ENCODE peak calls at places on chromosomes 5 and 9, in ten cellular contexts. One of them, this sample, is unnamed.

GRCh38 chr9:124220551-124221451 is 36.9 kb upstream of the NEK6 start:
- DNase-seq in fibroblast of mammary gland: peak
- DNase-seq in transverse colon: peak
- DNase-seq in lung: no peak
- DNase-seq in tibial nerve: no peak
- DNase-seq in ovary: no peak
- DNase-seq in RWPE2: no peak
- DNase-seq in heart right ventricle: peak
- DNase-seq in AG04449: no peak
- DNase-seq in PC-9: peak
- DNase-seq in this sample: peak

GRCh38 chr5:96651948-96652753 is 10.0 kb upstream of the CAST start:
- DNase-seq in fibroblast of mammary gland: no peak
- DNase-seq in transverse colon: no peak
- DNase-seq in lung: no peak
- DNase-seq in tibial nerve: no peak
- DNase-seq in ovary: no peak
- DNase-seq in RWPE2: no peak
- DNase-seq in heart right ventricle: no peak
- DNase-seq in AG04449: no peak
- DNase-seq in PC-9: peak
- DNase-seq in this sample: peak

GRCh38 chr5:32089146-32090000 is 84.7 kb downstream of the GOLPH3 start:
- DNase-seq in fibroblast of mammary gland: no peak
- DNase-seq in transverse colon: no peak
- DNase-seq in lung: no peak
- DNase-seq in tibial nerve: no peak
- DNase-seq in ovary: no peak
- DNase-seq in RWPE2: no peak
- DNase-seq in heart right ventricle: no peak
- DNase-seq in AG04449: no peak
- DNase-seq in PC-9: no peak
- DNase-seq in this sample: no peak

GRCh38 chr5:67181648-67182218 is 14.9 kb downstream of the CD180 start:
- DNase-seq in fibroblast of mammary gland: no peak
- DNase-seq in transverse colon: no peak
- DNase-seq in lung: no peak
- DNase-seq in tibial nerve: no peak
- DNase-seq in ovary: no peak
- DNase-seq in RWPE2: no peak
- DNase-seq in heart right ventricle: no peak
- DNase-seq in AG04449: no peak
- DNase-seq in PC-9: no peak
- DNase-seq in this sample: no peak

GRCh38 chr9:97848582-97849237 is 4.3 kb upstream of the FOXE1 start:
- DNase-seq in fibroblast of mammary gland: no peak
- DNase-seq in transverse colon: no peak
- DNase-seq in lung: peak
- DNase-seq in tibial nerve: no peak
- DNase-seq in ovary: no peak
- DNase-seq in RWPE2: no peak
- DNase-seq in heart right ventricle: no peak
- DNase-seq in AG04449: no peak
- DNase-seq in PC-9: no peak
- DNase-seq in this sample: no peak

GRCh38 chr9:94912700-94913249 is 186.3 kb downstream of the AOPEP start:
- DNase-seq in fibroblast of mammary gland: peak
- DNase-seq in transverse colon: no peak
- DNase-seq in lung: peak
- DNase-seq in tibial nerve: no peak
- DNase-seq in ovary: no peak
- DNase-seq in RWPE2: no peak
- DNase-seq in heart right ventricle: peak
- DNase-seq in AG04449: no peak
- DNase-seq in PC-9: peak
- DNase-seq in this sample: peak

GRCh38 chr9:38343037-38343436 is 49.5 kb upstream of the ALDH1B1 start:
- DNase-seq in fibroblast of mammary gland: no peak
- DNase-seq in transverse colon: no peak
- DNase-seq in lung: no peak
- DNase-seq in tibial nerve: no peak
- DNase-seq in ovary: no peak
- DNase-seq in RWPE2: no peak
- DNase-seq in heart right ventricle: no peak
- DNase-seq in AG04449: no peak
- DNase-seq in PC-9: no peak
- DNase-seq in this sample: no peak

GRCh38 chr5:172361566-172362238 is 78.1 kb upstream of the UBTD2 start:
- DNase-seq in fibroblast of mammary gland: peak
- DNase-seq in transverse colon: no peak
- DNase-seq in lung: no peak
- DNase-seq in tibial nerve: peak
- DNase-seq in ovary: no peak
- DNase-seq in RWPE2: peak
- DNase-seq in heart right ventricle: no peak
- DNase-seq in AG04449: peak
- DNase-seq in PC-9: peak
- DNase-seq in this sample: peak

GRCh38 chr9:103991001-103991400 is 103.1 kb upstream of the SMC2 start:
- DNase-seq in fibroblast of mammary gland: no peak
- DNase-seq in transverse colon: no peak
- DNase-seq in lung: no peak
- DNase-seq in tibial nerve: no peak
- DNase-seq in ovary: no peak
- DNase-seq in RWPE2: no peak
- DNase-seq in heart right ventricle: no peak
- DNase-seq in AG04449: no peak
- DNase-seq in PC-9: no peak
- DNase-seq in this sample: no peak

GRCh38 chr5:96537386-96537785 is 104.3 kb upstream of the PCSK1 start:
- DNase-seq in fibroblast of mammary gland: peak
- DNase-seq in transverse colon: no peak
- DNase-seq in lung: no peak
- DNase-seq in tibial nerve: no peak
- DNase-seq in ovary: no peak
- DNase-seq in RWPE2: no peak
- DNase-seq in heart right ventricle: no peak
- DNase-seq in AG04449: peak
- DNase-seq in PC-9: no peak
- DNase-seq in this sample: peak

GRCh38 chr5:39072915-39073758 is 1.1 kb downstream of the RICTOR start:
- DNase-seq in fibroblast of mammary gland: peak
- DNase-seq in transverse colon: peak
- DNase-seq in lung: peak
- DNase-seq in tibial nerve: no peak
- DNase-seq in ovary: no peak
- DNase-seq in RWPE2: peak
- DNase-seq in heart right ventricle: peak
- DNase-seq in AG04449: no peak
- DNase-seq in PC-9: peak
- DNase-seq in this sample: peak

GRCh38 chr9:91138760-91139159 is 223.0 kb downstream of the AUH start:
- DNase-seq in fibroblast of mammary gland: peak
- DNase-seq in transverse colon: no peak
- DNase-seq in lung: no peak
- DNase-seq in tibial nerve: no peak
- DNase-seq in ovary: no peak
- DNase-seq in RWPE2: no peak
- DNase-seq in heart right ventricle: no peak
- DNase-seq in AG04449: no peak
- DNase-seq in PC-9: no peak
- DNase-seq in this sample: no peak

DNA sequence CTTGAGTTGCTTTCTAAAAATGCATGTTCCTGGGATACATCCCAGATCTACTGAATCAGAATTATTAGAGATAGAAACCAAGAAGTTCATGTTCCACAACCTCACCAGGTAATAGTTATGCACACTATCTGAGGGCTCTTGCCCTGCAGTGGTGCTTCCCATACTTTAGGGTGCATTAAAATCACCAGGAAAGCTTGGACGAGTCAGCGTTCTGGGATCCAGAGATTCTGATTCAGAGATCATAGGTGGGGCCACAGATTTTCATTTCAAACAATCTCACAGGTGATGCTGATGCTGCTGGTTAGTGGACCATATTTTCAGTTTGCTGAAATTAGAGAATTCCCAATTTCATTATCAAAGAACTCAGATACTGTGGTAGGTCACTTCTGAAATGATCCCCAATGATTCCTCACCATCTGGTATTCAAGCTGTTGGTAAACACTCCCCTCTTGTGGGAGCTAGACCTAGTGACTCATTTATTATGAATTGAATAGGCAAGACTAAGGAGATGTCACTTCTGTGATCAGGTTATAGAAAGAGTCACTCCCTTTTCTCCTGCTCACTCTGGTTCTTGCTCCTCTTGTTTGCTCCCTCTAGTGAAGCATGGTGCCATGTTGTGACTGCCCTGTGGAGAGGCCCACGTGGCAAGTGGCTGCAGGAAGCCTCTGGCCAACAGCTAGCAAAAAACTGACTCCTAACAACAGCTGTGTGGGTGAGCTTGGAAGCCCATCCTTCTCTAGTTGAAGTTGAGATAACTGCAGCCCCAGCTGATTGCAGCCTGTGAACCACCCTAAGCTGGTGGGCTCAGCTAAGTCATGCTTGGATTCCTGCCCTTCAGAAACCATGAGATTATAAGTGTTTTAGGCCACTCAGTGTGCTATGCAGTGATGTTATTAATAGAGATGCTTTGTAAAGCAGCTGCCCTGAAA is 59.8 kb downstream of the SH3TC2 start:
- DNase-seq in fibroblast of mammary gland: peak
- DNase-seq in transverse colon: no peak
- DNase-seq in lung: no peak
- DNase-seq in tibial nerve: no peak
- DNase-seq in ovary: no peak
- DNase-seq in RWPE2: no peak
- DNase-seq in heart right ventricle: no peak
- DNase-seq in AG04449: no peak
- DNase-seq in PC-9: peak
- DNase-seq in this sample: peak
- TF ChIP-seq CTCF in fibroblast of mammary gland: peak
- TF ChIP-seq CTCF in transverse colon: no peak
- TF ChIP-seq CTCF in lung: no peak
- TF ChIP-seq CTCF in tibial nerve: no peak
- TF ChIP-seq CTCF in ovary: no peak
- TF ChIP-seq CTCF in RWPE2: peak
- TF ChIP-seq CTCF in heart right ventricle: no peak
- TF ChIP-seq CTCF in AG04449: no peak
- TF ChIP-seq CTCF in PC-9: peak
- TF ChIP-seq CTCF in this sample: peak

GRCh38 chr5:177496111-177497010 is 1.0 kb downstream of the PDLIM7 start:
- DNase-seq in fibroblast of mammary gland: peak
- DNase-seq in transverse colon: peak
- DNase-seq in lung: peak
- DNase-seq in tibial nerve: peak
- DNase-seq in ovary: peak
- DNase-seq in RWPE2: peak
- DNase-seq in heart right ventricle: peak
- DNase-seq in AG04449: peak
- DNase-seq in PC-9: peak
- DNase-seq in this sample: peak
- H3K4me3 ChIP-seq in fibroblast of mammary gland: peak
- H3K4me3 ChIP-seq in transverse colon: peak
- H3K4me3 ChIP-seq in lung: peak
- H3K4me3 ChIP-seq in tibial nerve: peak
- H3K4me3 ChIP-seq in ovary: peak
- H3K4me3 ChIP-seq in RWPE2: peak
- H3K4me3 ChIP-seq in heart right ventricle: peak
- H3K4me3 ChIP-seq in AG04449: peak
- H3K4me3 ChIP-seq in PC-9: peak
- H3K4me3 ChIP-seq in this sample: peak

DNA sequence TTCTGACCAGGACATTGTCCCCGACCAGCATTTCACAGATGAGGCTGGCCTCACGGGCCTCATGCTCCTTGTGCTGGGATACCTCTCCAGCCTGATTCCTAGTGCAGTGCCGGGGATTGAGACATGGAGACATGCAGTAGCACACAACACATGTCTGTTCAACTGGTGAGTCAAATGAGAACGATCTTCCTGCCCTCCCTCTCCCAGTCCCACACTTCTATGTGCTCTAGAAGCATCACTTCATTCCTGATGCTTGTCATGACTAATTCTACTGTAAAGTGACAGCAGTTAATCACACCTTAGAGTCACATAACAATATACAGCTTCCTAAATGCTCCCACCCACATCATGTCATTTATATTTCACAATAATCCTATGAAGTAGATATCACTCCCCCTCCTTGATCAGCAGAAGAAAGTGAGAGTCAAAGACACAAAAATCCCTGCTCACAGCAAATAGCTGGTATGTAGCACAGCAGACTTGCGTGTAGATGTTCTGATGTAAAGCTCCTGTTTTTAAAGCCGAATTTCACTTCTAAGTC is 101.8 kb downstream of the CCDC192 start:
- DNase-seq in fibroblast of mammary gland: peak
- DNase-seq in transverse colon: no peak
- DNase-seq in lung: no peak
- DNase-seq in tibial nerve: no peak
- DNase-seq in ovary: no peak
- DNase-seq in RWPE2: no peak
- DNase-seq in heart right ventricle: no peak
- DNase-seq in AG04449: no peak
- DNase-seq in PC-9: no peak
- DNase-seq in this sample: no peak
- TF ChIP-seq CTCF in fibroblast of mammary gland: no peak
- TF ChIP-seq CTCF in transverse colon: no peak
- TF ChIP-seq CTCF in lung: no peak
- TF ChIP-seq CTCF in tibial nerve: no peak
- TF ChIP-seq CTCF in ovary: no peak
- TF ChIP-seq CTCF in RWPE2: no peak
- TF ChIP-seq CTCF in heart right ventricle: no peak
- TF ChIP-seq CTCF in AG04449: no peak
- TF ChIP-seq CTCF in PC-9: no peak
- TF ChIP-seq CTCF in this sample: no peak

GRCh38 chr9:128611600-128612394 is 44.9 kb downstream of the DYNC2I2 start:
- DNase-seq in fibroblast of mammary gland: no peak
- DNase-seq in transverse colon: no peak
- DNase-seq in lung: no peak
- DNase-seq in tibial nerve: no peak
- DNase-seq in ovary: no peak
- DNase-seq in RWPE2: no peak
- DNase-seq in heart right ventricle: no peak
- DNase-seq in AG04449: no peak
- DNase-seq in PC-9: no peak
- DNase-seq in this sample: no peak
- H3K4me3 ChIP-seq in fibroblast of mammary gland: no peak
- H3K4me3 ChIP-seq in transverse colon: no peak
- H3K4me3 ChIP-seq in lung: no peak
- H3K4me3 ChIP-seq in tibial nerve: no peak
- H3K4me3 ChIP-seq in ovary: no peak
- H3K4me3 ChIP-seq in RWPE2: no peak
- H3K4me3 ChIP-seq in heart right ventricle: no peak
- H3K4me3 ChIP-seq in AG04449: no peak
- H3K4me3 ChIP-seq in PC-9: no peak
- H3K4me3 ChIP-seq in this sample: no peak

GRCh38 chr9:107992269-107992668 is 502.7 kb upstream of the KLF4 start:
- DNase-seq in fibroblast of mammary gland: no peak
- DNase-seq in transverse colon: no peak
- DNase-seq in lung: no peak
- DNase-seq in tibial nerve: no peak
- DNase-seq in ovary: no peak
- DNase-seq in RWPE2: no peak
- DNase-seq in heart right ventricle: no peak
- DNase-seq in AG04449: no peak
- DNase-seq in PC-9: no peak
- DNase-seq in this sample: no peak
- TF ChIP-seq CTCF in fibroblast of mammary gland: no peak
- TF ChIP-seq CTCF in transverse colon: no peak
- TF ChIP-seq CTCF in lung: no peak
- TF ChIP-seq CTCF in tibial nerve: no peak
- TF ChIP-seq CTCF in ovary: no peak
- TF ChIP-seq CTCF in RWPE2: no peak
- TF ChIP-seq CTCF in heart right ventricle: no peak
- TF ChIP-seq CTCF in AG04449: no peak
- TF ChIP-seq CTCF in PC-9: no peak
- TF ChIP-seq CTCF in this sample: no peak